ENCODE peak calls at places on chromosomes 13 and 19, in ten cellular contexts. A, L, B, W, M, T, C, H, D and O are unnamed samples.

GRCh38 chr19:3350014-3350663 is 16.2 kb upstream of the NFIC start:
- DNase-seq in A (no peak), L (peak), B (no peak), W (no peak), M (no peak), T (no peak), C (no peak), H (no peak), D (no peak), O (no peak)

GRCh38 chr13:99590519-99591011 is 89.3 kb downstream of the TM9SF2 start:
- DNase-seq in A (no peak), L (no peak), B (no peak), W (no peak), M (no peak), T (no peak), C (no peak), H (no peak), D (no peak), O (no peak)

GRCh38 chr13:32969516-32969941 is 46.7 kb upstream of the KL start:
- DNase-seq in A (no peak), L (no peak), B (no peak), W (peak), M (no peak), T (no peak), C (no peak), H (peak), D (no peak), O (no peak)

GRCh38 chr13:31172001-31172400 is 10.3 kb upstream of the HSPH1 start:
- DNase-seq in A (no peak), L (no peak), B (no peak), W (no peak), M (no peak), T (no peak), C (no peak), H (no peak), D (no peak), O (no peak)

GRCh38 chr19:21765151-21765550 is 2.2 kb downstream of the ZNF100 start:
- DNase-seq in A (no peak), L (no peak), B (peak), W (no peak), M (peak), T (no peak), C (no peak), H (no peak), D (no peak), O (no peak)

GRCh38 chr19:8194528-8195275 is 14.5 kb upstream of the CERS4 start:
- DNase-seq in A (no peak), L (no peak), B (peak), W (no peak), M (no peak), T (peak), C (peak), H (no peak), D (no peak), O (no peak)

GRCh38 chr19:6068711-6069110 is 41.6 kb downstream of the RFX2 start:
- DNase-seq in A (no peak), L (no peak), B (no peak), W (no peak), M (no peak), T (no peak), C (no peak), H (no peak), D (no peak), O (peak)

GRCh38 chr13:28636677-28637317 is 22.1 kb upstream of the POMP start:
- DNase-seq in A (peak), L (peak), B (peak), W (no peak), M (peak), T (peak), C (no peak), H (no peak), D (no peak), O (no peak)

GRCh38 chr19:34962281-34962944 is 1.6 kb downstream of the ZNF792 start:
- DNase-seq in A (no peak), L (no peak), B (no peak), W (no peak), M (no peak), T (peak), C (no peak), H (no peak), D (no peak), O (no peak)

GRCh38 chr13:111895896-111896821 is 170.8 kb upstream of the SOX1 start:
- DNase-seq in A (no peak), L (no peak), B (no peak), W (no peak), M (no peak), T (no peak), C (no peak), H (no peak), D (peak), O (peak)

GRCh38 chr13:23074054-23074805 is 106.5 kb upstream of the SGCG start:
- DNase-seq in A (no peak), L (peak), B (no peak), W (no peak), M (no peak), T (no peak), C (no peak), H (no peak), D (no peak), O (no peak)

GRCh38 chr13:112799394-112799793 is 109.6 kb downstream of the ATP11A start:
- DNase-seq in A (no peak), L (no peak), B (no peak), W (no peak), M (no peak), T (no peak), C (no peak), H (no peak), D (peak), O (no peak)

GRCh38 chr13:73754727-73755292 is 379.4 kb downstream of the KLF12 start:
- DNase-seq in A (peak), L (peak), B (no peak), W (no peak), M (no peak), T (peak), C (no peak), H (peak), D (no peak), O (no peak)